ENCODE peak calls at places on chromosome 12, in five cellular contexts. M, E, O, X and J are unnamed samples.

GRCh38 chr12:113097716-113098427 is 37.7 kb downstream of the RASAL1 start:
- DNase-seq in E (no peak), O (peak), M (peak), X (no peak), J (no peak)

GRCh38 chr12:89960011-89960507 is 251.4 kb upstream of the ATP2B1 start:
- DNase-seq in O (no peak), E (no peak), M (no peak), X (peak), J (no peak)

GRCh38 chr12:57456145-57456700 is 1.1 kb downstream of the INHBE start:
- DNase-seq in E (peak), M (peak), X (peak), O (no peak), J (peak)

GRCh38 chr12:6367969-6368892 is 7.1 kb downstream of the SCNN1A start:
- DNase-seq in E (no peak), O (no peak), M (no peak), X (no peak), J (no peak)

GRCh38 chr12:41680155-41680554 is 464.5 kb downstream of the GXYLT1 start:
- DNase-seq in O (no peak), M (no peak), X (no peak), E (no peak), J (no peak)

GRCh38 chr12:52058631-52059324 is 7.5 kb downstream of the NR4A1 start:
- DNase-seq in E (peak), M (no peak), O (no peak), X (no peak), J (peak)

GRCh38 chr12:122203301-122203967 is at the start of gene B3GNT4:
- DNase-seq in M (peak), O (peak), X (peak), E (peak), J (peak)

GRCh38 chr12:95216704-95217376 is 427 bp downstream of the FGD6 start:
- DNase-seq in M (no peak), E (no peak), O (no peak), X (no peak), J (no peak)

GRCh38 chr12:10663869-10664268 is 10.0 kb downstream of the STYK1 start:
- DNase-seq in X (no peak), E (no peak), M (no peak), O (no peak), J (no peak)

GRCh38 chr12:108333898-108334699 is 5.0 kb downstream of the CMKLR1 start:
- DNase-seq in E (no peak), O (peak), M (no peak), X (peak), J (no peak)

GRCh38 chr12:93537769-93538168 is 34.7 kb upstream of the SOCS2 start:
- DNase-seq in X (no peak), O (no peak), M (no peak), E (no peak), J (no peak)

GRCh38 chr12:112904571-112904970 is 2.2 kb upstream of the OAS1 start:
- DNase-seq in E (no peak), O (no peak), X (peak), M (no peak), J (no peak)

GRCh38 chr12:53543539-53543938 is 36.3 kb upstream of the NPFF start:
- DNase-seq in X (peak), M (peak), E (peak), O (peak), J (peak)

GRCh38 chr12:64577046-64577445 is 33.2 kb upstream of the RASSF3 start:
- DNase-seq in E (no peak), X (no peak), O (no peak), M (no peak), J (no peak)

GRCh38 chr12:14950982-14951746 is 10.2 kb downstream of the ARHGDIB start:
- DNase-seq in E (no peak), X (no peak), M (no peak), O (no peak), J (no peak)

GRCh38 chr12:71160585-71160984 is 2.8 kb upstream of the TSPAN8 start:
- DNase-seq in O (no peak), X (no peak), M (no peak), E (no peak), J (no peak)

GRCh38 chr12:108091351-108091750 is 37.7 kb upstream of the WSCD2 start:
- DNase-seq in O (no peak), E (no peak), M (no peak), X (no peak), J (no peak)

GRCh38 chr12:32718926-32719325 is 36.8 kb downstream of the YARS2 start:
- DNase-seq in E (no peak), O (no peak), X (no peak), M (no peak), J (no peak)

GRCh38 chr12:57133916-57134315 is 5.6 kb downstream of the LRP1 start:
- DNase-seq in E (no peak), X (no peak), M (no peak), O (no peak), J (no peak)

GRCh38 chr12:132286912-132287311 is 42.5 kb downstream of the GALNT9 start:
- DNase-seq in M (no peak), O (no peak), E (no peak), X (peak), J (no peak)

GRCh38 chr12:64522316-64522715 is 70.4 kb downstream of the TBK1 start:
- DNase-seq in O (no peak), X (peak), M (no peak), E (no peak), J (peak)

GRCh38 chr12:56158926-56159461 is 835 bp downstream of the MYL6 start:
- DNase-seq in X (peak), M (peak), E (no peak), O (peak), J (peak)

GRCh38 chr12:97982684-97983083 is 520.1 kb downstream of the RMST start:
- DNase-seq in E (no peak), X (no peak), M (no peak), O (no peak), J (no peak)

GRCh38 chr12:3061129-3061857 is 15.9 kb upstream of the TSPAN9 start:
- DNase-seq in X (peak), O (peak), M (no peak), E (no peak), J (peak)

GRCh38 chr12:52203126-52203921 is 11.5 kb upstream of the KRT80 start:
- DNase-seq in O (peak), M (peak), X (peak), E (peak), J (peak)

GRCh38 chr12:9615420-9616135 is 7.9 kb upstream of the KLRB1 start:
- DNase-seq in X (no peak), M (no peak), O (no peak), E (no peak), J (peak)

GRCh38 chr12:25123126-25123525 is 71.8 kb downstream of the DNAI7 start:
- DNase-seq in M (no peak), E (no peak), O (no peak), X (no peak), J (no peak)

GRCh38 chr12:6551063-6551461 is 4.8 kb downstream of the IFFO1 start:
- DNase-seq in O (peak), X (no peak), E (peak), M (no peak), J (peak)

GRCh38 chr12:57756406-57757341 is 1.8 kb downstream of the MARCHF9 start:
- DNase-seq in E (peak), O (no peak), M (peak), X (no peak), J (peak)

GRCh38 chr12:124734224-124734788 is 129.4 kb downstream of the SCARB1 start:
- DNase-seq in O (no peak), E (no peak), X (no peak), M (peak), J (peak)

GRCh38 chr12:106994579-106995220 is 7.8 kb upstream of the MTERF2 start:
- DNase-seq in M (no peak), X (peak), O (no peak), E (no peak), J (no peak)

GRCh38 chr12:113439606-113440030 is 17.4 kb downstream of the SDSL start:
- DNase-seq in X (peak), E (no peak), O (no peak), M (peak), J (peak)